ENCODE peak calls at places on chromosomes 3 and 15, in eight cellular contexts. One of them, this sample, is unnamed.

GRCh38 chr15:51672100-51672731 is 9.1 kb upstream of the SCG3 start:
- DNase-seq in fibroblast of villous mesenchyme: no peak
- DNase-seq in left lung: peak; percentile 58
- DNase-seq in fibroblast of lung: no peak
- DNase-seq in right atrium auricular region: no peak
- DNase-seq in astrocyte: no peak
- DNase-seq in choroid plexus epithelial cell: no peak
- DNase-seq in foreskin fibroblast: no peak
- DNase-seq in this sample: no peak

GRCh38 chr3:963755-964154 is 129.1 kb upstream of the CNTN6 start:
- DNase-seq in right atrium auricular region: no peak
- DNase-seq in foreskin fibroblast: no peak
- DNase-seq in astrocyte: no peak
- DNase-seq in fibroblast of lung: no peak
- DNase-seq in fibroblast of villous mesenchyme: no peak
- DNase-seq in left lung: no peak
- DNase-seq in choroid plexus epithelial cell: no peak
- DNase-seq in this sample: no peak

GRCh38 chr3:155110021-155110420 is 29.9 kb downstream of the MME start:
- DNase-seq in left lung: no peak
- DNase-seq in fibroblast of villous mesenchyme: no peak
- DNase-seq in right atrium auricular region: no peak
- DNase-seq in choroid plexus epithelial cell: no peak
- DNase-seq in fibroblast of lung: no peak
- DNase-seq in astrocyte: no peak
- DNase-seq in foreskin fibroblast: no peak
- DNase-seq in this sample: no peak

GRCh38 chr3:8324727-8325126 is 176.9 kb upstream of the LMCD1 start:
- DNase-seq in left lung: no peak
- DNase-seq in choroid plexus epithelial cell: peak; percentile 79
- DNase-seq in right atrium auricular region: no peak
- DNase-seq in astrocyte: peak; percentile 30
- DNase-seq in fibroblast of villous mesenchyme: peak; percentile 48
- DNase-seq in foreskin fibroblast: peak; percentile 24
- DNase-seq in fibroblast of lung: peak; percentile 40
- DNase-seq in this sample: peak; percentile 64

GRCh38 chr3:52452126-52452525 is 1.7 kb downstream of the TNNC1 start:
- DNase-seq in astrocyte: no peak
- DNase-seq in fibroblast of lung: no peak
- DNase-seq in fibroblast of villous mesenchyme: no peak
- DNase-seq in right atrium auricular region: no peak
- DNase-seq in foreskin fibroblast: no peak
- DNase-seq in choroid plexus epithelial cell: no peak
- DNase-seq in left lung: no peak
- DNase-seq in this sample: no peak

GRCh38 chr3:37041546-37042195 is 48.4 kb downstream of the MLH1 start:
- DNase-seq in foreskin fibroblast: no peak
- DNase-seq in fibroblast of villous mesenchyme: no peak
- DNase-seq in right atrium auricular region: no peak
- DNase-seq in fibroblast of lung: no peak
- DNase-seq in astrocyte: no peak
- DNase-seq in left lung: no peak
- DNase-seq in choroid plexus epithelial cell: peak; percentile 40
- DNase-seq in this sample: no peak

GRCh38 chr3:132721479-132722164 is 587 bp downstream of the NPHP3 start:
- DNase-seq in right atrium auricular region: peak; percentile 84
- DNase-seq in left lung: peak; percentile 95
- DNase-seq in fibroblast of lung: peak; percentile 76
- DNase-seq in foreskin fibroblast: peak; percentile 37
- DNase-seq in choroid plexus epithelial cell: peak; percentile 80
- DNase-seq in fibroblast of villous mesenchyme: peak; percentile 71
- DNase-seq in astrocyte: peak; percentile 65
- DNase-seq in this sample: peak; percentile 73

GRCh38 chr3:169189486-169189885 is 474.0 kb downstream of the MECOM start:
- DNase-seq in foreskin fibroblast: no peak
- DNase-seq in left lung: no peak
- DNase-seq in fibroblast of lung: no peak
- DNase-seq in astrocyte: no peak
- DNase-seq in fibroblast of villous mesenchyme: no peak
- DNase-seq in right atrium auricular region: no peak
- DNase-seq in choroid plexus epithelial cell: no peak
- DNase-seq in this sample: no peak

GRCh38 chr15:41928637-41929620 is 35.1 kb upstream of the SPTBN5 start:
- DNase-seq in astrocyte: no peak
- DNase-seq in choroid plexus epithelial cell: no peak
- DNase-seq in fibroblast of villous mesenchyme: no peak
- DNase-seq in left lung: no peak
- DNase-seq in right atrium auricular region: no peak
- DNase-seq in fibroblast of lung: no peak
- DNase-seq in foreskin fibroblast: no peak
- DNase-seq in this sample: no peak

GRCh38 chr3:197495499-197495898 is 60.3 kb downstream of the BDH1 start:
- DNase-seq in choroid plexus epithelial cell: no peak
- DNase-seq in left lung: no peak
- DNase-seq in foreskin fibroblast: no peak
- DNase-seq in astrocyte: no peak
- DNase-seq in fibroblast of lung: no peak
- DNase-seq in right atrium auricular region: no peak
- DNase-seq in fibroblast of villous mesenchyme: no peak
- DNase-seq in this sample: no peak

GRCh38 chr15:32747886-32748285 is 30.1 kb downstream of the GREM1 start:
- DNase-seq in left lung: no peak
- DNase-seq in foreskin fibroblast: peak; percentile 77
- DNase-seq in fibroblast of villous mesenchyme: no peak
- DNase-seq in astrocyte: peak; percentile 44
- DNase-seq in fibroblast of lung: peak; percentile 56
- DNase-seq in right atrium auricular region: no peak
- DNase-seq in choroid plexus epithelial cell: no peak
- DNase-seq in this sample: no peak

GRCh38 chr15:42367041-42367440 is 7.7 kb downstream of the CAPN3 start:
- DNase-seq in choroid plexus epithelial cell: peak; percentile 21
- DNase-seq in fibroblast of lung: no peak
- DNase-seq in fibroblast of villous mesenchyme: peak; percentile 51
- DNase-seq in right atrium auricular region: peak; percentile 61
- DNase-seq in foreskin fibroblast: no peak
- DNase-seq in astrocyte: no peak
- DNase-seq in left lung: no peak
- DNase-seq in this sample: peak; percentile 13

GRCh38 chr3:69085543-69086132 is 901 bp downstream of the ARL6IP5 start:
- DNase-seq in astrocyte: no peak
- DNase-seq in left lung: peak; percentile 76
- DNase-seq in choroid plexus epithelial cell: peak; percentile 26
- DNase-seq in fibroblast of villous mesenchyme: peak; percentile 40
- DNase-seq in right atrium auricular region: no peak
- DNase-seq in fibroblast of lung: peak; percentile 9
- DNase-seq in foreskin fibroblast: peak; percentile 16
- DNase-seq in this sample: peak; percentile 32

GRCh38 chr3:82883072-82883471 is 1121.6 kb upstream of the GBE1 start:
- DNase-seq in foreskin fibroblast: no peak
- DNase-seq in fibroblast of villous mesenchyme: no peak
- DNase-seq in right atrium auricular region: no peak
- DNase-seq in astrocyte: no peak
- DNase-seq in choroid plexus epithelial cell: no peak
- DNase-seq in fibroblast of lung: no peak
- DNase-seq in left lung: no peak
- DNase-seq in this sample: no peak

GRCh38 chr3:76497636-76498035 is 542.3 kb upstream of the ROBO2 start:
- DNase-seq in choroid plexus epithelial cell: peak; percentile 38
- DNase-seq in foreskin fibroblast: peak; percentile 5
- DNase-seq in left lung: no peak
- DNase-seq in fibroblast of lung: peak; percentile 24
- DNase-seq in fibroblast of villous mesenchyme: no peak
- DNase-seq in right atrium auricular region: no peak
- DNase-seq in astrocyte: peak; percentile 2
- DNase-seq in this sample: no peak

GRCh38 chr3:161452179-161452578 is 44.4 kb upstream of the OTOL1 start:
- DNase-seq in astrocyte: no peak
- DNase-seq in fibroblast of lung: no peak
- DNase-seq in foreskin fibroblast: no peak
- DNase-seq in right atrium auricular region: no peak
- DNase-seq in fibroblast of villous mesenchyme: no peak
- DNase-seq in choroid plexus epithelial cell: no peak
- DNase-seq in left lung: no peak
- DNase-seq in this sample: no peak

GRCh38 chr3:120797857-120798256 is 55.3 kb downstream of the GTF2E1 start:
- DNase-seq in astrocyte: no peak
- DNase-seq in fibroblast of villous mesenchyme: no peak
- DNase-seq in choroid plexus epithelial cell: no peak
- DNase-seq in fibroblast of lung: no peak
- DNase-seq in foreskin fibroblast: no peak
- DNase-seq in right atrium auricular region: no peak
- DNase-seq in left lung: no peak
- DNase-seq in this sample: no peak

GRCh38 chr3:56962922-56963321 is 97.5 kb upstream of the SPATA12 start:
- DNase-seq in foreskin fibroblast: no peak
- DNase-seq in left lung: no peak
- DNase-seq in fibroblast of villous mesenchyme: no peak
- DNase-seq in right atrium auricular region: no peak
- DNase-seq in choroid plexus epithelial cell: no peak
- DNase-seq in fibroblast of lung: no peak
- DNase-seq in astrocyte: no peak
- DNase-seq in this sample: no peak

GRCh38 chr3:193096076-193096475 is 144.9 kb upstream of the PLAAT1 start:
- DNase-seq in choroid plexus epithelial cell: no peak
- DNase-seq in right atrium auricular region: no peak
- DNase-seq in foreskin fibroblast: no peak
- DNase-seq in fibroblast of lung: no peak
- DNase-seq in fibroblast of villous mesenchyme: no peak
- DNase-seq in left lung: no peak
- DNase-seq in astrocyte: no peak
- DNase-seq in this sample: no peak

GRCh38 chr3:176275538-176275937 is 921.7 kb downstream of the TBL1XR1 start:
- DNase-seq in fibroblast of lung: no peak
- DNase-seq in fibroblast of villous mesenchyme: no peak
- DNase-seq in left lung: no peak
- DNase-seq in choroid plexus epithelial cell: no peak
- DNase-seq in right atrium auricular region: no peak
- DNase-seq in astrocyte: no peak
- DNase-seq in foreskin fibroblast: no peak
- DNase-seq in this sample: no peak

GRCh38 chr3:126668450-126669401 is 13.8 kb upstream of the TXNRD3 start:
- DNase-seq in astrocyte: no peak
- DNase-seq in fibroblast of villous mesenchyme: no peak
- DNase-seq in fibroblast of lung: no peak
- DNase-seq in right atrium auricular region: no peak
- DNase-seq in left lung: peak; percentile 73
- DNase-seq in foreskin fibroblast: no peak
- DNase-seq in choroid plexus epithelial cell: no peak
- DNase-seq in this sample: no peak

GRCh38 chr15:82570721-82571519 is 30.7 kb upstream of the RPS17 start:
- DNase-seq in right atrium auricular region: no peak
- DNase-seq in fibroblast of lung: peak; percentile 67
- DNase-seq in left lung: no peak
- DNase-seq in foreskin fibroblast: no peak
- DNase-seq in astrocyte: peak; percentile 48
- DNase-seq in choroid plexus epithelial cell: no peak
- DNase-seq in fibroblast of villous mesenchyme: no peak
- DNase-seq in this sample: peak; percentile 18

GRCh38 chr15:68442041-68442440 is 10.1 kb upstream of the ITGA11 start:
- DNase-seq in foreskin fibroblast: no peak
- DNase-seq in astrocyte: no peak
- DNase-seq in choroid plexus epithelial cell: no peak
- DNase-seq in left lung: no peak
- DNase-seq in right atrium auricular region: peak; percentile 58
- DNase-seq in fibroblast of lung: no peak
- DNase-seq in fibroblast of villous mesenchyme: peak; percentile 34
- DNase-seq in this sample: no peak

GRCh38 chr3:7166460-7166859 is 305.5 kb downstream of the GRM7 start:
- DNase-seq in choroid plexus epithelial cell: no peak
- DNase-seq in astrocyte: no peak
- DNase-seq in left lung: no peak
- DNase-seq in fibroblast of villous mesenchyme: no peak
- DNase-seq in right atrium auricular region: no peak
- DNase-seq in foreskin fibroblast: no peak
- DNase-seq in fibroblast of lung: no peak
- DNase-seq in this sample: peak; percentile 7

GRCh38 chr3:88150371-88150770 is 612 bp downstream of the C3orf38 start:
- DNase-seq in fibroblast of lung: peak; percentile 13
- DNase-seq in left lung: no peak
- DNase-seq in foreskin fibroblast: no peak
- DNase-seq in right atrium auricular region: no peak
- DNase-seq in astrocyte: peak; percentile 4
- DNase-seq in choroid plexus epithelial cell: peak; percentile 42
- DNase-seq in fibroblast of villous mesenchyme: peak; percentile 32
- DNase-seq in this sample: peak; percentile 26

GRCh38 chr15:74958320-74958907 is 1.8 kb upstream of the RPP25 start:
- DNase-seq in fibroblast of villous mesenchyme: peak; percentile 30
- DNase-seq in fibroblast of lung: no peak
- DNase-seq in choroid plexus epithelial cell: no peak
- DNase-seq in left lung: peak; percentile 81
- DNase-seq in astrocyte: no peak
- DNase-seq in right atrium auricular region: peak; percentile 80
- DNase-seq in foreskin fibroblast: peak; percentile 40
- DNase-seq in this sample: peak; percentile 52
- TF ChIP-seq CTCF in fibroblast of villous mesenchyme: no peak
- TF ChIP-seq CTCF in fibroblast of lung: peak; percentile 22
- TF ChIP-seq CTCF in choroid plexus epithelial cell: no peak
- TF ChIP-seq CTCF in left lung: no peak
- TF ChIP-seq CTCF in astrocyte: no peak
- TF ChIP-seq CTCF in right atrium auricular region: peak; percentile 22
- TF ChIP-seq CTCF in foreskin fibroblast: no peak
- TF ChIP-seq CTCF in this sample: peak; percentile 21

DNA sequence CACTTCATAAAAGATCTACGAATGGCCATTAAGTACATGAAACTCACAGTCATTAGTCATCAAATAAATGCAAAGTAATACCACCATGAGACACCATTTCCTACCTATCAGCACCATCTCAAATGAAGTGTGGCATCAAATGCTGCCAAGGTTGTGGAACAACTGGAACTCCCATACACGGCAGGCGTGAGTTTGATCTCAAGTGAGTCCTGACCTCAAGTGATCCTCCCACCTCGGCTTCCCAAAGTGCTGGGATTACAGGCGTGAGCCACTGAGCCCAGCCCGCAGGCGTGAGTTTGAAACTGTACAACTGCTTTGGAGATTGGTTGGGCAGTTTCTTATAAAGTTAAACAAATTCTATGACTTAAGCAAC is 28.8 kb upstream of the HDAC11 start:
- DNase-seq in fibroblast of lung: peak; percentile 46
- DNase-seq in choroid plexus epithelial cell: no peak
- DNase-seq in left lung: no peak
- DNase-seq in foreskin fibroblast: no peak
- DNase-seq in right atrium auricular region: no peak
- DNase-seq in fibroblast of villous mesenchyme: no peak
- DNase-seq in astrocyte: peak; percentile 33
- DNase-seq in this sample: no peak
- H3K4me3 ChIP-seq in fibroblast of lung: peak overlapping the region; percentile 86
- H3K4me3 ChIP-seq in choroid plexus epithelial cell: peak overlapping the region; percentile 69
- H3K4me3 ChIP-seq in left lung: peak overlapping the region; percentile 60
- H3K4me3 ChIP-seq in foreskin fibroblast: peak overlapping the region; percentile 56
- H3K4me3 ChIP-seq in right atrium auricular region: peak overlapping the region; percentile 59
- H3K4me3 ChIP-seq in fibroblast of villous mesenchyme: peak overlapping the region; percentile 72
- H3K4me3 ChIP-seq in astrocyte: peak overlapping the region; percentile 75
- H3K4me3 ChIP-seq in this sample: peak overlapping the region; percentile 63

GRCh38 chr3:42898896-42899675 is 6.9 kb upstream of the ZNF662 start:
- DNase-seq in fibroblast of villous mesenchyme: no peak
- DNase-seq in right atrium auricular region: no peak
- DNase-seq in astrocyte: no peak
- DNase-seq in choroid plexus epithelial cell: no peak
- DNase-seq in left lung: no peak
- DNase-seq in fibroblast of lung: no peak
- DNase-seq in foreskin fibroblast: no peak
- DNase-seq in this sample: no peak
- TF ChIP-seq CTCF in fibroblast of villous mesenchyme: no peak
- TF ChIP-seq CTCF in right atrium auricular region: no peak
- TF ChIP-seq CTCF in astrocyte: no peak
- TF ChIP-seq CTCF in choroid plexus epithelial cell: peak; percentile 9
- TF ChIP-seq CTCF in left lung: no peak
- TF ChIP-seq CTCF in fibroblast of lung: peak; percentile 11
- TF ChIP-seq CTCF in foreskin fibroblast: no peak
- TF ChIP-seq CTCF in this sample: no peak

GRCh38 chr3:165545059-165545458 is 292.2 kb downstream of the BCHE start:
- DNase-seq in foreskin fibroblast: no peak
- DNase-seq in fibroblast of lung: no peak
- DNase-seq in fibroblast of villous mesenchyme: no peak
- DNase-seq in choroid plexus epithelial cell: no peak
- DNase-seq in left lung: no peak
- DNase-seq in astrocyte: no peak
- DNase-seq in right atrium auricular region: no peak
- DNase-seq in this sample: no peak
- H3K4me3 ChIP-seq in foreskin fibroblast: no peak overlapping the region
- H3K4me3 ChIP-seq in fibroblast of lung: no peak overlapping the region
- H3K4me3 ChIP-seq in fibroblast of villous mesenchyme: no peak overlapping the region
- H3K4me3 ChIP-seq in choroid plexus epithelial cell: no peak overlapping the region
- H3K4me3 ChIP-seq in left lung: no peak overlapping the region
- H3K4me3 ChIP-seq in astrocyte: no peak overlapping the region
- H3K4me3 ChIP-seq in right atrium auricular region: no peak overlapping the region
- H3K4me3 ChIP-seq in this sample: no peak overlapping the region